ENCODE peak calls at places on chromosome 1, in seven cellular contexts. L, H, Q, U, K, S and T are unnamed samples.

GRCh38 chr1:169103443-169103842 is 3.0 kb upstream of the ATP1B1 start:
- DNase-seq in K (no peak), H (no peak), S (no peak), L (peak), U (no peak), Q (no peak), T (no peak)

GRCh38 chr1:110746644-110747259 is 72.0 kb upstream of the KCNA3 start:
- DNase-seq in H (peak), L (peak), Q (peak), S (peak), U (no peak), K (no peak), T (peak)

GRCh38 chr1:159008744-159009188 is 941 bp upstream of the IFI16 start:
- DNase-seq in H (no peak), U (no peak), L (no peak), K (no peak), Q (peak), S (no peak), T (no peak)

GRCh38 chr1:2611621-2612437 is 21.0 kb downstream of the MMEL1 start:
- DNase-seq in Q (no peak), H (no peak), L (no peak), U (no peak), S (no peak), K (no peak), T (no peak)

GRCh38 chr1:40132383-40133121 is 28.6 kb upstream of the RLF start:
- DNase-seq in K (no peak), L (no peak), U (no peak), H (no peak), S (no peak), Q (no peak), T (no peak)

GRCh38 chr1:200665851-200666250 is 3.9 kb downstream of the DDX59 start:
- DNase-seq in H (no peak), U (no peak), S (no peak), Q (no peak), K (no peak), L (no peak), T (no peak)

GRCh38 chr1:206754011-206754410 is 16.6 kb upstream of the IL19 start:
- DNase-seq in K (no peak), Q (peak), H (no peak), U (no peak), S (no peak), L (no peak), T (peak)

GRCh38 chr1:243390315-243390875 is 134.6 kb downstream of the SDCCAG8 start:
- DNase-seq in Q (no peak), U (no peak), L (no peak), S (no peak), K (no peak), H (no peak), T (no peak)

GRCh38 chr1:6281511-6282402 is 20.9 kb upstream of the GPR153 start:
- DNase-seq in U (no peak), S (no peak), L (no peak), K (no peak), Q (no peak), H (no peak), T (no peak)

GRCh38 chr1:241586905-241587532 is 53.1 kb downstream of the CHML start:
- DNase-seq in L (no peak), K (no peak), S (no peak), U (no peak), Q (no peak), H (no peak), T (no peak)

GRCh38 chr1:215665212-215665611 is 98.1 kb downstream of the KCTD3 start:
- DNase-seq in Q (peak), U (no peak), S (peak), L (no peak), H (no peak), K (no peak), T (no peak)

GRCh38 chr1:20699558-20699957 is 18.2 kb downstream of the KIF17 start:
- DNase-seq in H (no peak), U (no peak), L (no peak), Q (no peak), K (no peak), S (no peak), T (no peak)

GRCh38 chr1:183471748-183472487 is 381 bp upstream of the SMG7 start:
- DNase-seq in L (peak), S (peak), Q (peak), U (peak), H (peak), K (peak), T (peak)

GRCh38 chr1:116405241-116406135 is 32.4 kb downstream of the ATP1A1 start:
- DNase-seq in U (no peak), Q (no peak), K (no peak), H (no peak), S (no peak), L (no peak), T (no peak)

GRCh38 chr1:236734141-236734765 is 48.0 kb downstream of the ACTN2 start:
- DNase-seq in L (no peak), Q (no peak), U (no peak), K (no peak), S (no peak), H (no peak), T (no peak)

GRCh38 chr1:94142022-94142421 is 21.1 kb upstream of the ABCA4 start:
- DNase-seq in U (no peak), H (no peak), Q (peak), S (no peak), L (no peak), K (no peak), T (peak)

GRCh38 chr1:190479537-190479936 is 1.9 kb upstream of the BRINP3 start:
- DNase-seq in L (no peak), U (no peak), K (no peak), S (no peak), Q (no peak), H (no peak), T (no peak)

GRCh38 chr1:11298390-11299224 is 25.6 kb downstream of the UBIAD1 start:
- DNase-seq in K (no peak), Q (no peak), H (no peak), L (no peak), S (no peak), U (no peak), T (no peak)

GRCh38 chr1:17653728-17654351 is 101.3 kb upstream of the ACTL8 start:
- DNase-seq in U (peak), K (no peak), L (peak), Q (peak), S (no peak), H (peak), T (peak)

GRCh38 chr1:230167419-230167852 is 100.4 kb downstream of the GALNT2 start:
- DNase-seq in S (no peak), H (no peak), U (peak), L (peak), Q (peak), K (no peak), T (peak)

GRCh38 chr1:31701137-31701736 is 2.6 kb downstream of the COL16A1 start:
- DNase-seq in H (no peak), K (no peak), Q (peak), L (peak), S (peak), U (peak), T (peak)

GRCh38 chr1:175217674-175218073 is 25.1 kb upstream of the KIAA0040 start:
- DNase-seq in Q (no peak), H (no peak), U (no peak), S (no peak), L (no peak), K (no peak), T (no peak)

GRCh38 chr1:4939266-4939665 is 284.9 kb downstream of the AJAP1 start:
- DNase-seq in Q (peak), S (no peak), L (no peak), U (no peak), K (no peak), H (no peak), T (no peak)

GRCh38 chr1:201769966-201770365 is 59.0 kb upstream of the IPO9 start:
- DNase-seq in U (no peak), S (no peak), Q (no peak), H (peak), K (no peak), L (no peak), T (peak)

GRCh38 chr1:72623299-72623708 is 341.0 kb upstream of the NEGR1 start:
- DNase-seq in L (peak), H (peak), K (no peak), S (peak), Q (peak), U (no peak), T (peak)

GRCh38 chr1:228062812-228063211 is 19.7 kb upstream of the ARF1 start:
- DNase-seq in H (no peak), L (no peak), S (no peak), Q (no peak), K (no peak), U (no peak), T (no peak)

GRCh38 chr1:244820131-244820530 is 15.3 kb upstream of the COX20 start:
- DNase-seq in Q (no peak), H (no peak), L (no peak), K (no peak), U (no peak), S (no peak), T (no peak)

GRCh38 chr1:162386292-162387225 is 5.0 kb downstream of the C1orf226 start:
- DNase-seq in S (no peak), K (no peak), L (no peak), U (no peak), Q (no peak), H (no peak), T (no peak)

GRCh38 chr1:125065821-125066180 is 3881.0 kb downstream of the SRGAP2C start:
- DNase-seq in U (no peak), H (no peak), Q (no peak), L (no peak), K (no peak), S (no peak), T (no peak)

GRCh38 chr1:181101581-181102226 is 13.2 kb downstream of the IER5 start:
- DNase-seq in U (no peak), Q (peak), K (peak), S (no peak), L (no peak), H (no peak), T (no peak)

GRCh38 chr1:36516372-36517018 is 33.8 kb upstream of the CSF3R start:
- DNase-seq in H (peak), U (peak), Q (peak), L (peak), K (no peak), S (peak), T (peak)

GRCh38 chr1:155598842-155599331 is 11.1 kb upstream of the MSTO1 start:
- DNase-seq in Q (no peak), L (no peak), U (no peak), H (no peak), S (no peak), K (no peak), T (peak)

GRCh38 chr1:153386500-153386901 is 4.4 kb downstream of the S100A8 start:
- DNase-seq in S (no peak), K (no peak), L (no peak), U (no peak), H (no peak), Q (no peak), T (no peak)

GRCh38 chr1:78114034-78114956 is 68.5 kb downstream of the GIPC2 start:
- DNase-seq in Q (peak), U (no peak), K (peak), S (peak), H (peak), L (peak), T (peak)

GRCh38 chr1:156696755-156697154 is 8.6 kb downstream of the CRABP2 start:
- DNase-seq in K (no peak), U (no peak), S (no peak), H (no peak), L (no peak), Q (no peak), T (no peak)

GRCh38 chr1:83999316-83999819 is 436 bp upstream of the TTLL7 start:
- DNase-seq in K (peak), S (peak), L (peak), U (peak), Q (peak), H (no peak), T (peak)

GRCh38 chr1:184633785-184634184 is 120.9 kb downstream of the EDEM3 start:
- DNase-seq in H (no peak), S (no peak), K (no peak), L (no peak), U (no peak), Q (no peak), T (no peak)

GRCh38 chr1:34532113-34532512 is 222.7 kb upstream of the GJB5 start:
- DNase-seq in K (no peak), H (no peak), S (no peak), L (no peak), U (no peak), Q (no peak), T (no peak)

GRCh38 chr1:21337931-21338567 is 47.8 kb upstream of the ECE1 start:
- DNase-seq in U (no peak), Q (no peak), S (peak), L (no peak), K (no peak), H (no peak), T (peak)

GRCh38 chr1:61607448-61607847 is 117.5 kb downstream of the TM2D1 start:
- DNase-seq in L (no peak), S (no peak), U (no peak), H (no peak), Q (no peak), K (no peak), T (no peak)